ENCODE peak calls at places on chromosomes 7 and 10, in nine cellular contexts. K is stomach; P is dorsolateral prefrontal cortex; X is CD8-positive, alpha-beta T cell; C is D721Med; U is pancreas; F is HCT116; E is psoas muscle; Q is astrocyte of the spinal cord. A is an unnamed sample.

GRCh38 chr10:67837519-67838314 is at the start of gene DNAJC12:
- DNase-seq in K (no peak), P (peak), X (no peak), C (peak), U (no peak), F (peak), E (no peak), Q (peak), A (no peak)

GRCh38 chr10:124266468-124267230 is 152.1 kb downstream of the OAT start:
- DNase-seq in K (no peak), P (no peak), X (no peak), C (no peak), U (no peak), F (no peak), E (no peak), Q (no peak), A (no peak)

GRCh38 chr10:12051241-12051640 is 8.6 kb upstream of the UPF2 start:
- DNase-seq in K (no peak), P (no peak), X (no peak), C (no peak), U (no peak), F (no peak), E (no peak), Q (no peak), A (no peak)

GRCh38 chr7:26944486-26944885 is 80.1 kb upstream of the SKAP2 start:
- DNase-seq in K (no peak), P (no peak), X (no peak), C (no peak), U (no peak), F (no peak), E (no peak), Q (no peak), A (no peak)

GRCh38 chr10:90162464-90162863 is 461.1 kb downstream of the KIF20B start:
- DNase-seq in K (no peak), P (no peak), X (no peak), C (no peak), U (no peak), F (no peak), E (no peak), Q (peak), A (no peak)

GRCh38 chr7:4772306-4772705 is 3.1 kb upstream of the AP5Z1 start:
- DNase-seq in K (no peak), P (no peak), X (no peak), C (no peak), U (no peak), F (no peak), E (no peak), Q (no peak), A (no peak)

GRCh38 chr10:96272256-96272985 is 1.1 kb upstream of the BLNK start:
- DNase-seq in K (no peak), P (no peak), X (no peak), C (no peak), U (no peak), F (no peak), E (no peak), Q (no peak), A (no peak)

GRCh38 chr10:66283064-66283463 is 642.8 kb upstream of the LRRTM3 start:
- DNase-seq in K (no peak), P (no peak), X (no peak), C (no peak), U (no peak), F (no peak), E (no peak), Q (no peak), A (no peak)

GRCh38 chr10:63012623-63013022 is 120.5 kb upstream of the NRBF2 start:
- DNase-seq in K (no peak), P (no peak), X (no peak), C (no peak), U (no peak), F (no peak), E (no peak), Q (no peak), A (no peak)

GRCh38 chr10:28774051-28774995 is 97.0 kb downstream of the BAMBI start:
- DNase-seq in K (no peak), P (no peak), X (no peak), C (no peak), U (no peak), F (no peak), E (no peak), Q (no peak), A (no peak)

GRCh38 chr7:77266162-77266807 is 66.7 kb upstream of the FGL2 start:
- DNase-seq in K (no peak), P (no peak), X (no peak), C (no peak), U (no peak), F (no peak), E (no peak), Q (no peak), A (no peak)

GRCh38 chr10:97685395-97685958 is 1.6 kb downstream of the AVPI1 start:
- DNase-seq in K (peak), P (no peak), X (no peak), C (no peak), U (no peak), F (peak), E (no peak), Q (peak), A (peak)

GRCh38 chr7:129047761-129048160 is 7.2 kb downstream of the TNPO3 start:
- DNase-seq in K (no peak), P (no peak), X (no peak), C (no peak), U (no peak), F (no peak), E (no peak), Q (peak), A (no peak)

GRCh38 chr7:26440253-26440992 is 148.8 kb downstream of the SNX10 start:
- DNase-seq in K (no peak), P (no peak), X (no peak), C (no peak), U (no peak), F (no peak), E (no peak), Q (no peak), A (no peak)

GRCh38 chr7:91266067-91266930 is 2.1 kb downstream of the FZD1 start:
- DNase-seq in K (no peak), P (no peak), X (no peak), C (no peak), U (peak), F (no peak), E (peak), Q (no peak), A (peak)

GRCh38 chr10:93616844-93617360 is 4.6 kb downstream of the PDE6C start:
- DNase-seq in K (no peak), P (no peak), X (no peak), C (no peak), U (no peak), F (no peak), E (no peak), Q (no peak), A (no peak)

GRCh38 chr10:549391-549790 is 140.1 kb downstream of the DIP2C start:
- DNase-seq in K (peak), P (no peak), X (no peak), C (no peak), U (no peak), F (no peak), E (no peak), Q (no peak), A (no peak)

GRCh38 chr7:4610768-4611467 is 71.2 kb upstream of the FOXK1 start:
- DNase-seq in K (peak), P (peak), X (peak), C (peak), U (no peak), F (peak), E (no peak), Q (peak), A (no peak)

GRCh38 chr7:77439572-77439971 is 23.4 kb upstream of the GSAP start:
- DNase-seq in K (peak), P (peak), X (no peak), C (no peak), U (no peak), F (no peak), E (peak), Q (no peak), A (peak)

GRCh38 chr7:129773328-129773731 is 161.8 kb downstream of the NRF1 start:
- DNase-seq in K (no peak), P (no peak), X (no peak), C (no peak), U (no peak), F (no peak), E (no peak), Q (no peak), A (no peak)

GRCh38 chr10:103244663-103245271 is 920 bp upstream of the RPEL1 start:
- DNase-seq in K (peak), P (peak), X (peak), C (peak), U (no peak), F (peak), E (peak), Q (peak), A (peak)

GRCh38 chr7:89021741-89022140 is 226.2 kb upstream of the TEX47 start:
- DNase-seq in K (no peak), P (no peak), X (no peak), C (no peak), U (no peak), F (no peak), E (no peak), Q (no peak), A (no peak)

GRCh38 chr7:100127866-100128601 is 1.3 kb downstream of the MBLAC1 start:
- DNase-seq in K (no peak), P (peak), X (peak), C (no peak), U (peak), F (no peak), E (peak), Q (no peak), A (no peak)

GRCh38 chr7:80736371-80736770 is 97.9 kb downstream of the CD36 start:
- DNase-seq in K (no peak), P (no peak), X (no peak), C (no peak), U (no peak), F (no peak), E (no peak), Q (no peak), A (no peak)

GRCh38 chr7:1690359-1690958 is 20.4 kb downstream of the ELFN1 start:
- DNase-seq in K (no peak), P (no peak), X (no peak), C (no peak), U (no peak), F (no peak), E (no peak), Q (no peak), A (no peak)

GRCh38 chr7:102125127-102125561 is 161.5 kb upstream of the SH2B2 start:
- DNase-seq in K (no peak), P (no peak), X (no peak), C (no peak), U (no peak), F (peak), E (peak), Q (peak), A (peak)

GRCh38 chr10:565146-565545 is 124.3 kb downstream of the DIP2C start:
- DNase-seq in K (no peak), P (no peak), X (no peak), C (no peak), U (no peak), F (no peak), E (no peak), Q (no peak), A (no peak)

GRCh38 chr10:94991243-94991888 is 52.9 kb downstream of the CYP2C9 start:
- DNase-seq in K (no peak), P (no peak), X (no peak), C (no peak), U (no peak), F (peak), E (no peak), Q (no peak), A (no peak)

GRCh38 chr7:144408116-144408515 is 4.6 kb upstream of the NOBOX start:
- DNase-seq in K (no peak), P (no peak), X (no peak), C (no peak), U (no peak), F (no peak), E (no peak), Q (no peak), A (no peak)

GRCh38 chr10:58796834-58797233 is 284.2 kb downstream of the BICC1 start:
- DNase-seq in K (no peak), P (no peak), X (no peak), C (no peak), U (no peak), F (no peak), E (no peak), Q (no peak), A (no peak)

GRCh38 chr10:70679498-70679897 is 7.2 kb downstream of the ADAMTS14 start:
- DNase-seq in K (no peak), P (no peak), X (no peak), C (no peak), U (no peak), F (no peak), E (peak), Q (peak), A (no peak)

GRCh38 chr10:76034236-76035009 is 603.0 kb downstream of the LRMDA start:
- DNase-seq in K (no peak), P (no peak), X (no peak), C (no peak), U (no peak), F (no peak), E (no peak), Q (no peak), A (no peak)

GRCh38 chr7:154204046-154204445 is 151.8 kb downstream of the DPP6 start:
- DNase-seq in K (no peak), P (no peak), X (no peak), C (no peak), U (no peak), F (no peak), E (no peak), Q (no peak), A (no peak)

GRCh38 chr7:156118246-156118645 is 306.0 kb upstream of the SHH start:
- DNase-seq in K (no peak), P (no peak), X (no peak), C (no peak), U (no peak), F (no peak), E (no peak), Q (no peak), A (no peak)

GRCh38 chr7:103380395-103381191 is 33.1 kb downstream of the PSMC2 start:
- DNase-seq in K (no peak), P (no peak), X (no peak), C (no peak), U (no peak), F (no peak), E (no peak), Q (no peak), A (no peak)

GRCh38 chr7:47873767-47874166 is 74.5 kb downstream of the PKD1L1 start:
- DNase-seq in K (no peak), P (no peak), X (no peak), C (no peak), U (no peak), F (no peak), E (no peak), Q (peak), A (no peak)

GRCh38 chr10:113987805-113988204 is 55.9 kb upstream of the ADRB1 start:
- DNase-seq in K (no peak), P (no peak), X (no peak), C (no peak), U (no peak), F (no peak), E (peak), Q (no peak), A (peak)

GRCh38 chr10:34598972-34599371 is 216.1 kb downstream of the PARD3 start:
- DNase-seq in K (no peak), P (no peak), X (no peak), C (no peak), U (no peak), F (no peak), E (no peak), Q (peak), A (no peak)

GRCh38 chr7:137986252-137987010 is 15.5 kb downstream of the CREB3L2 start:
- DNase-seq in K (peak), P (no peak), X (no peak), C (no peak), U (no peak), F (no peak), E (no peak), Q (no peak), A (no peak)

GRCh38 chr10:122176232-122176865 is 94.7 kb upstream of the BTBD16 start:
- DNase-seq in K (no peak), P (no peak), X (no peak), C (no peak), U (no peak), F (no peak), E (no peak), Q (no peak), A (no peak)

DNA sequence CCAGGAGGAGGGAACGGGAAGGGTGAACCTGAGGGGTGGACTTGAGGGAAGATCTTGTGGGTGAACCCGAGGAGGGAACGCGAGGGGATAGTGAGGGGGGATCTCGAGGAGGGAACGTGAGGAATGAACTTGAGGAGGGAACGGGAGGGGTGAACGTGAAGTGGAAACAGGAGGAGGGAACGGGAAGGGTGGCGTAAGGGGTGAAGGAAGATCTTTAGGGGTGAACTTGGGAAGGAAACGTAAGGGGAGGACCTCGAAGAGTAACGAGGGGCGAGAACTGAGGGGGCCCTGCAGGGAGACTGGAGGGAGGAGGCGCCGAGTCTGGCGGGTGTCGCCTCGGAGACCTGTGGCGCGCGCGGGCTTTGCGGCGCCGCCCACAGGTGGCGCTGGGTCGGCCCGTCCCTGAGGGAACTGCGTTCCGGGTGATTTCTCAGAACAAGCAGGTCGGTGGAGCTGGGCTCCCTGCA is 677 bp downstream of the MYO3A start:
- DNase-seq in K (no peak), P (no peak), X (no peak), C (peak), U (peak), F (no peak), E (no peak), Q (no peak), A (no peak)
- TF ChIP-seq CTCF in K (no peak), P (no peak), X (no peak), C (peak), U (peak), F (no peak), E (no peak), Q (peak), A (no peak)

GRCh38 chr10:42827201-42827600 is 44.6 kb downstream of the BMS1 start:
- DNase-seq in K (no peak), P (no peak), X (no peak), C (no peak), U (no peak), F (no peak), E (no peak), Q (no peak), A (no peak)
- TF ChIP-seq CTCF in K (no peak), P (no peak), X (no peak), C (no peak), U (no peak), F (peak), E (no peak), Q (peak), A (no peak)

GRCh38 chr10:24935504-24936292 is 16.7 kb downstream of the PRTFDC1 start:
- DNase-seq in K (no peak), P (no peak), X (no peak), C (no peak), U (no peak), F (no peak), E (no peak), Q (no peak), A (no peak)
- TF ChIP-seq CTCF in K (no peak), P (no peak), X (no peak), C (no peak), U (no peak), F (peak), E (no peak), Q (no peak), A (no peak)

GRCh38 chr10:61832866-61833481 is 68.5 kb upstream of the ARID5B start:
- DNase-seq in K (no peak), P (no peak), X (no peak), C (no peak), U (no peak), F (no peak), E (no peak), Q (peak), A (no peak)
- TF ChIP-seq CTCF in K (no peak), P (no peak), X (no peak), C (no peak), U (no peak), F (no peak), E (no peak), Q (no peak), A (no peak)

GRCh38 chr7:148286150-148286549 is 304.4 kb upstream of the C7orf33 start:
- DNase-seq in K (no peak), P (no peak), X (no peak), C (no peak), U (no peak), F (no peak), E (no peak), Q (peak), A (no peak)
- TF ChIP-seq CTCF in K (no peak), P (peak), X (no peak), C (peak), U (no peak), F (peak), E (peak), Q (peak), A (peak)

GRCh38 chr7:28790467-28790866 is 167.7 kb downstream of the TRIL start:
- DNase-seq in K (no peak), P (no peak), X (no peak), C (no peak), U (no peak), F (no peak), E (no peak), Q (no peak), A (no peak)

GRCh38 chr7:28782362-28782761 is 175.8 kb downstream of the TRIL start:
- DNase-seq in K (no peak), P (no peak), X (no peak), C (no peak), U (no peak), F (no peak), E (no peak), Q (no peak), A (no peak)

GRCh38 chr7:28784166-28784870 is 173.8 kb downstream of the TRIL start:
- DNase-seq in K (no peak), P (no peak), X (no peak), C (no peak), U (no peak), F (no peak), E (no peak), Q (peak), A (no peak)

GRCh38 chr7:28785002-28785995 is 172.8 kb downstream of the TRIL start:
- DNase-seq in K (no peak), P (no peak), X (no peak), C (no peak), U (no peak), F (no peak), E (no peak), Q (no peak), A (no peak)

DNA sequence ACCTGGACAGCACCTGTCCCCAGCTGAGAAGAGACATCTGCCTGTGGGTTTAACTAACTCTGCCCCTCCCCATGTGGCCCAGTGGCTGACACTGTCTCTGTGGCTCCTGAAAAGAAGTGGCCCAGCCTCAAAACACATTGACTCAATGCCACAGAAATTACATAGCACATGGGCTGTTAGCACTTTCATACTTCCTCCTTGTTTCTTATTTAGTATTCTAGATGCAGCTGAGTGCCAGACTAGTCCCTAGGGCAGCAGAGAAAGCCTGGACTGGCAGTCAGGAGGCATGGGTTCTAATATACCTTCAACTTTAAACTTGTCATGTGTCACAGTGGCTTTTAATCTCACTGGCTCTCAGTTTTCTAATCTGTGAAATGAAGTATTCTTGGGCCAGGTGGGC is 171.0 kb downstream of the TRIL start:
- DNase-seq in K (no peak), P (no peak), X (no peak), C (no peak), U (no peak), F (no peak), E (no peak), Q (no peak), A (no peak)
- TF ChIP-seq CTCF in K (no peak), P (no peak), X (no peak), C (no peak), U (no peak), F (no peak), E (no peak), Q (no peak), A (no peak)

GRCh38 chr10:44824607-44825006 is 86.5 kb upstream of the TMEM72 start:
- DNase-seq in K (no peak), P (no peak), X (no peak), C (no peak), U (no peak), F (no peak), E (no peak), Q (no peak), A (no peak)
- TF ChIP-seq CTCF in K (no peak), P (no peak), X (no peak), C (no peak), U (no peak), F (peak), E (no peak), Q (no peak), A (no peak)

GRCh38 chr10:2938869-2939268 is 128.5 kb upstream of the PFKP start:
- DNase-seq in K (no peak), P (no peak), X (no peak), C (no peak), U (no peak), F (no peak), E (no peak), Q (peak), A (no peak)
- TF ChIP-seq CTCF in K (no peak), P (no peak), X (no peak), C (no peak), U (no peak), F (no peak), E (no peak), Q (peak), A (no peak)

A was measured in heart left ventricle.